ENCODE peak calls at places on chromosome 4, in ten cellular contexts. V is IMR-90; G is fibroblast of lung; L is right atrium auricular region; T is ovary; Q is CD8-positive, alpha-beta T cell; C is CD8-positive, alpha-beta memory T cell; S is stomach; U is right cardiac atrium; W is suprapubic skin. J is an unnamed sample. For H3K4me1, the result is how much of the 10 kb centered on the place peaks cover.

GRCh38 chr4:176272799-176273198 is 3.8 kb upstream of the ASB5 start:
- DNase-seq in V (no peak), G (no peak), L (no peak), T (no peak), Q (no peak), C (no peak), S (no peak), U (no peak), W (no peak), J (no peak)

GRCh38 chr4:169765845-169766244 is 8.1 kb upstream of the HPF1 start:
- DNase-seq in V (no peak), G (no peak), L (no peak), T (no peak), Q (no peak), C (no peak), S (no peak), U (no peak), W (no peak), J (no peak)

GRCh38 chr4:3863841-3864734 is 97.9 kb downstream of the ADRA2C start:
- DNase-seq in V (no peak), G (no peak), L (no peak), T (no peak), Q (no peak), C (no peak), S (no peak), U (no peak), W (peak), J (peak)

GRCh38 chr4:100842856-100843255 is 325.0 kb upstream of the EMCN start:
- DNase-seq in V (no peak), G (no peak), L (no peak), T (no peak), Q (no peak), C (no peak), S (no peak), U (no peak), W (no peak), J (no peak)

GRCh38 chr4:152394786-152395185 is 141.1 kb downstream of the FBXW7 start:
- DNase-seq in V (no peak), G (no peak), L (no peak), T (no peak), Q (no peak), C (no peak), S (no peak), U (no peak), W (no peak), J (no peak)

GRCh38 chr4:122873752-122874151 is 47.1 kb downstream of the FGF2 start:
- DNase-seq in V (peak), G (peak), L (no peak), T (no peak), Q (no peak), C (no peak), S (no peak), U (no peak), W (no peak), J (no peak)

GRCh38 chr4:119659576-119659975 is 31.0 kb upstream of the PDE5A start:
- DNase-seq in V (peak), G (peak), L (no peak), T (no peak), Q (no peak), C (no peak), S (no peak), U (no peak), W (no peak), J (no peak)

GRCh38 chr4:62004881-62005280 is 804.8 kb downstream of the ADGRL3 start:
- DNase-seq in V (no peak), G (no peak), L (no peak), T (no peak), Q (no peak), C (no peak), S (no peak), U (no peak), W (no peak), J (no peak)

GRCh38 chr4:147626903-147627302 is 9.7 kb downstream of the TMEM184C start:
- DNase-seq in V (no peak), G (no peak), L (no peak), T (no peak), Q (no peak), C (no peak), S (no peak), U (no peak), W (no peak), J (no peak)

GRCh38 chr4:54586343-54586953 is 71.3 kb upstream of the KIT start:
- DNase-seq in V (peak), G (peak), L (no peak), T (no peak), Q (no peak), C (no peak), S (no peak), U (no peak), W (no peak), J (no peak)

GRCh38 chr4:8919651-8920288 is 48.1 kb upstream of the HMX1 start:
- DNase-seq in V (no peak), G (no peak), L (peak), T (no peak), Q (peak), C (no peak), S (peak), U (no peak), W (no peak), J (no peak)

GRCh38 chr4:185566425-185566824 is 31.1 kb upstream of the PDLIM3 start:
- DNase-seq in V (no peak), G (no peak), L (no peak), T (peak), Q (no peak), C (no peak), S (no peak), U (peak), W (no peak), J (no peak)

GRCh38 chr4:153347117-153347516 is 2.6 kb downstream of the MND1 start:
- DNase-seq in V (no peak), G (no peak), L (no peak), T (no peak), Q (no peak), C (no peak), S (no peak), U (no peak), W (no peak), J (no peak)

GRCh38 chr4:113621633-113622032 is 139.9 kb downstream of the CAMK2D start:
- DNase-seq in V (no peak), G (no peak), L (no peak), T (no peak), Q (no peak), C (no peak), S (no peak), U (no peak), W (no peak), J (no peak)
- H3K27ac ChIP-seq in V (no peak), G (no peak), L (no peak), T (no peak), Q (no peak), C (no peak), S (no peak), U (no peak), W (no peak), J (no peak)

GRCh38 chr4:26369132-26370036 is 48.6 kb downstream of the RBPJ start:
- DNase-seq in V (peak), G (peak), L (no peak), T (no peak), Q (no peak), C (no peak), S (no peak), U (no peak), W (no peak), J (no peak)
- H3K4me1 ChIP-seq in V (under half), G (under half), L (under half), T (under half), Q (under half), C (under half), S (under half), U (under half), W (under half), J (under half)

GRCh38 chr4:81040175-81040659 is 9.7 kb downstream of the BMP3 start:
- DNase-seq in V (peak), G (peak), L (no peak), T (no peak), Q (no peak), C (no peak), S (no peak), U (no peak), W (no peak), J (no peak)
- H3K4me3 ChIP-seq in V (no peak), G (no peak), L (no peak), T (no peak), Q (no peak), C (no peak), S (no peak), U (no peak), W (no peak), J (no peak)

DNA sequence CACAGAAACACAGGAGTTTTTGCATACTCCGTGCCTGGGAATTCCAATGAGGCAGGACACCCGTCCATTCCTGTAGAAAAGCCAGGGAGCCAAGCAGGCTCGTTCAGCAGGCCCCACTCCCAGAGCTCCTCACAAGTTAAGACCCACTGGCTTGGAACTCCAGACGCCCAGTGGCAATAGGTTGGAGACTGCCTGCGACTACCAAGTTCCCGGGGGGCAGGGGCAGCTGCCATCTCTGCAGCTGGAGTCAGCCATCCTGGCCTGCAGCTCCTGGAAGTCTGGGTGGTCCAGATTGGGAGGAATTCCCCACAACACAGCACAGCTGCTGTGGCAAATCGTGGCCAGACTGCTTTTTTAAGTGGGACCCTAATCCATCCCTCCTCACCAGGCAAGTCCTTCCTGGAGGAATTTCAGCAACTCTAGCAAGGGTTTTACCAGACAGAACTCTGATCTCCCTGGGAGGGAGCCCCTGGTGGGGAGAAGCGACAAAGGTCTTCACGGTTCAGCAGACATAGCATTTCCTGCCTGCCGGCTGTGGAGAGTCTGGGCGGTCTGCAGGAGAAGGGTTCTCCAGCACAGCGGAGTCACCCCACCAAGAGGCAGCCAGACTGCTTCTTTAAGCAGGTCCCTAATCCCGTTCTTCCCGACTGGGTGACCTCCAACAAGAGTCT is 231.9 kb downstream of the STPG2 start:
- DNase-seq in V (no peak), G (no peak), L (no peak), T (no peak), Q (no peak), C (no peak), S (no peak), U (no peak), W (no peak), J (no peak)
- H3K27ac ChIP-seq in V (no peak), G (no peak), L (no peak), T (no peak), Q (no peak), C (no peak), S (no peak), U (no peak), W (no peak), J (no peak)

DNA sequence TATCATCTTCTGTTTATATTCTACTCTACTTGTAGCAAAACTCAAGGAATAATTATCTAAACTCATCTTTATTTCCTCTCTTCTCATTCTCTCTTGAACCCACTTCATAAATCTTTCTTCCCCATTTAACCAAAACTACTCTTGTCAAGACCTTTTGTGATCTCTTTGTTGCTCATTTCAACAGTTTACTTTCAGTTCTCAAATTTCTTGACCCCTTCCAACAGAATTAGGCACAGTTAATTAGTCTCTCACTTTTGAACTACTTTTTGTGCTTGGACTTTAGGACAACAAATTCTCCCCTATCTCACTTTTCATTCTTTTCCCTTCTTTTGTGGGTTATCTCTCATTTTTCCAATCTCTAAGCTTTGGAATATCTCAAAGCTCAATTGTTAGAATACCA is 27.4 kb upstream of the CAMK2D start:
- DNase-seq in V (no peak), G (no peak), L (no peak), T (no peak), Q (no peak), C (no peak), S (no peak), U (no peak), W (no peak), J (no peak)
- H3K4me1 ChIP-seq in V (under half), G (under half), L (under half), T (under half), Q (under half), C (under half), S (under half), U (under half), W (under half), J (under half)

GRCh38 chr4:10108391-10108790 is 8.2 kb downstream of the WDR1 start:
- DNase-seq in V (no peak), G (no peak), L (no peak), T (no peak), Q (no peak), C (no peak), S (no peak), U (no peak), W (no peak), J (no peak)
- H3K4me3 ChIP-seq in V (no peak), G (no peak), L (no peak), T (no peak), Q (no peak), C (no peak), S (no peak), U (no peak), W (no peak), J (no peak)

GRCh38 chr4:150990993-150991392 is 24.1 kb downstream of the LRBA start:
- DNase-seq in V (no peak), G (no peak), L (no peak), T (no peak), Q (no peak), C (no peak), S (no peak), U (no peak), W (no peak), J (no peak)

GRCh38 chr4:150988238-150988637 is 26.8 kb downstream of the LRBA start:
- DNase-seq in V (no peak), G (no peak), L (no peak), T (no peak), Q (no peak), C (no peak), S (no peak), U (no peak), W (no peak), J (no peak)

GRCh38 chr4:150987204-150987603 is 27.9 kb downstream of the LRBA start:
- DNase-seq in V (no peak), G (no peak), L (no peak), T (no peak), Q (no peak), C (no peak), S (no peak), U (no peak), W (no peak), J (no peak)

GRCh38 chr4:150982557-150983233 is 32.4 kb downstream of the LRBA start:
- DNase-seq in V (peak), G (no peak), L (no peak), T (no peak), Q (no peak), C (no peak), S (no peak), U (no peak), W (no peak), J (no peak)

GRCh38 chr4:150986085-150986484 is 29.0 kb downstream of the LRBA start:
- DNase-seq in V (no peak), G (no peak), L (no peak), T (no peak), Q (no peak), C (no peak), S (no peak), U (no peak), W (no peak), J (no peak)
- H3K27ac ChIP-seq in V (no peak), G (no peak), L (no peak), T (no peak), Q (no peak), C (no peak), S (no peak), U (no peak), W (no peak), J (no peak)

GRCh38 chr4:142356797-142357196 is 489.3 kb downstream of the INPP4B start:
- DNase-seq in V (no peak), G (no peak), L (no peak), T (no peak), Q (no peak), C (no peak), S (no peak), U (no peak), W (no peak), J (no peak)

GRCh38 chr4:142360657-142361056 is 485.4 kb downstream of the INPP4B start:
- DNase-seq in V (no peak), G (no peak), L (no peak), T (no peak), Q (no peak), C (no peak), S (no peak), U (no peak), W (no peak), J (no peak)

GRCh38 chr4:142355417-142355930 is 490.6 kb downstream of the INPP4B start:
- DNase-seq in V (no peak), G (no peak), L (no peak), T (no peak), Q (no peak), C (no peak), S (no peak), U (no peak), W (no peak), J (no peak)

GRCh38 chr4:142356118-142356759 is 489.9 kb downstream of the INPP4B start:
- DNase-seq in V (no peak), G (no peak), L (no peak), T (no peak), Q (no peak), C (no peak), S (no peak), U (no peak), W (no peak), J (no peak)

DNA sequence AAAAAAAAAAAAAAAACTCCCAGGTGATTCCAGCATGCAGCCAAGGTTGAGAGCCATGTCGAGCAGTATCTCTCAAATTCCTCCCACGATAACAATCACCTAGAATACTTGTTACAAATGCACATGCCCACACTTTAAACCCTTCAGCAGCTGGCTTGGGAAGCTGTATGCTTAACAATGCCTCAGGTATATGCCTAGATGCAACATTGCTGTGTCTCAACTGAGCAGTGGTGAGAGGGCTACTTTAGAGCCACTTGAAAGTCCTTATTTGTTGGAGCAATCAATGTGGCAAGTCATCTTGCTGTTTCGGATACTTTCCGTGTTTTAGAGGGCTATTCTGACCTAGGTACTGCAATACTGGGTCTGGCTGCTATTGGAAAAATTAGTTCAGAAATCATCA is 487.4 kb downstream of the INPP4B start:
- DNase-seq in V (no peak), G (no peak), L (no peak), T (no peak), Q (no peak), C (no peak), S (no peak), U (no peak), W (no peak), J (no peak)
- H3K4me1 ChIP-seq in V (under half), G (under half), L (under half), T (under half), Q (under half), C (half or more), S (under half), U (under half), W (under half), J (under half)

DNA sequence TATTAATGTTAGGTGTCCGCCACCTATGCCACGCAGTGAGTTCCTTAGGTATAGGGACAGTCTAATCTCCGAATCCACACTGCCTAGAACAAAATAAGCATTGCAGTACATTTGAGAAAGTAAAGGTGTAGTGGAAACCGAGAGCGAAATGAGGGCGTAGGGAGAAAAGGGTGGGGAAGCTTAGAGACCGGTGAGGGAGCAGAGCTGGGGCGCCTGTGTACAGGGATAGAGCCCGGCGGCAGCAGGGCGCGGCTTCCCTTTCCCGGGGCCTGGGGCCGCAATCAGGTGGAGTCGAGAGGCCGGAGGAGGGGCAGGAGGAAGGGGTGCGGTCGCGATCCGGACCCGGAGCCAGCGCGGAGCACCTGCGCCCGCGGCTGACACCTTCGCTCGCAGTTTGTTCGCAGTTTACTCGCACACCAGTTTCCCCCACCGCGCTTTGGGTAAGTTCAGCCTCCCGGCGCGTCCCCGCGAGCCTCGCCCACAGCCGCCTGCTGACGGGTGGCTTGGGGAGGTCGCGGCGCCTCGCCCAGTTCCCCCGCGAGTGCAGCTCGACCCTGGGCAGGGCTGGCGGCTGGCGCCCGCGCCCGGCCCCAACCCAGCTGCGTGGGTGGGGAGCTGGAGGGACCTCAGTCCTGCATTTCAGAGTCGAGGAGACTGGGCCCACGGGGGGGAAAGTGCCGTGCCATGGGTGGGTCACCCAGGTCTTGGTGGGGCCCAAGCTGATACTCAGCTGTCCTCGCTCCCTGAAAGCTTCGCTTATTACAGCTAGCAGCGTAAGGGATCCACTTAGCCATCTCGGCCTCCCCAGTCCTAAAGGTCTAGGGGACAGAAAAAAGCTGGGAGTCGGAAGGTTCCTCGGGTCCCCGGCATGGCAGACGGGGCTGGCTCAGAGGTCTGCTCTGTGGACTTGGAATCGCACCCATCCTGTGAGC is at the start of gene ANXA3:
- DNase-seq in V (no peak), G (no peak), L (no peak), T (no peak), Q (no peak), C (no peak), S (peak), U (peak), W (no peak), J (peak)
- H3K4me3 ChIP-seq in V (peak), G (peak), L (peak), T (peak), Q (peak), C (peak), S (peak), U (peak), W (peak), J (peak)

DNA sequence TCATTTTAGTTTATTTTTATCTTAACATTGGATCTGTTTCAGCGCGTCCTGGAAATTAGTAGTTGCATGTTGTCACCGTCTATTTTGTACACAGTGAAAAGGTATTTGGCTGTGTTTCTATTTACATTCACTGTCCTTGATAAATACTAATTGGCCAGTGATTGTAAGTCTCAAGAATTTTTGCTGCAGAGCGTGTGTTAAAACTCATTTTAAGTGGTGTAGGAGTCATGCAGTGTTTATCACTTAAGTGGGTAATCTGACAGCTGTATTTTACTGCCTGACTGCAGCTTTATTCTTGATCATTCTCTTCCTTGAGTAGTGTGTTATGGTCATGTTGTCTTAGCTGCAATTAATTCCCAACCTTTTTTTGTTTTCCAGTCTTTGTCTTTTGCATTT is 9.8 kb downstream of the GUCY1A1 start:
- DNase-seq in V (no peak), G (no peak), L (no peak), T (no peak), Q (no peak), C (no peak), S (no peak), U (no peak), W (no peak), J (no peak)
- H3K27ac ChIP-seq in V (no peak), G (no peak), L (peak), T (no peak), Q (no peak), C (no peak), S (no peak), U (no peak), W (no peak), J (peak)